ENCODE peak calls at places on chromosomes 4 and X, in four cellular contexts. One of them, this sample, is unnamed.

GRCh38 chr4:180932365-180933001 is 1310.7 kb upstream of the TENM3 start:
- DNase-seq in brain microvascular endothelial cell: no peak
- DNase-seq in suprapubic skin: no peak
- DNase-seq in dorsolateral prefrontal cortex: no peak
- DNase-seq in this sample: no peak

GRCh38 chr4:73709461-73710033 is 30.8 kb upstream of the CXCL8 start:
- DNase-seq in suprapubic skin: no peak
- DNase-seq in brain microvascular endothelial cell: no peak
- DNase-seq in dorsolateral prefrontal cortex: no peak
- DNase-seq in this sample: no peak

GRCh38 chrX:40107291-40108083 is 9.7 kb upstream of the BCOR start:
- DNase-seq in dorsolateral prefrontal cortex: peak; percentile 65
- DNase-seq in suprapubic skin: no peak
- DNase-seq in brain microvascular endothelial cell: no peak
- DNase-seq in this sample: peak; percentile 27

GRCh38 chrX:53483838-53484420 is 49.8 kb upstream of the HSD17B10 start:
- DNase-seq in dorsolateral prefrontal cortex: no peak
- DNase-seq in suprapubic skin: no peak
- DNase-seq in brain microvascular endothelial cell: no peak
- DNase-seq in this sample: no peak

GRCh38 chr4:62881901-62882300 is 1527.3 kb downstream of the TECRL start:
- DNase-seq in dorsolateral prefrontal cortex: no peak
- DNase-seq in suprapubic skin: no peak
- DNase-seq in brain microvascular endothelial cell: no peak
- DNase-seq in this sample: no peak

GRCh38 chr4:8182858-8183725 is 16.0 kb upstream of the SH3TC1 start:
- DNase-seq in suprapubic skin: no peak
- DNase-seq in brain microvascular endothelial cell: peak; percentile 73
- DNase-seq in dorsolateral prefrontal cortex: no peak
- DNase-seq in this sample: no peak

GRCh38 chr4:12499693-12500092 is 984.4 kb downstream of the RAB28 start:
- DNase-seq in suprapubic skin: no peak
- DNase-seq in dorsolateral prefrontal cortex: no peak
- DNase-seq in brain microvascular endothelial cell: no peak
- DNase-seq in this sample: no peak

GRCh38 chr4:182246401-182247205 is 3.4 kb downstream of the TENM3 start:
- DNase-seq in brain microvascular endothelial cell: no peak
- DNase-seq in suprapubic skin: no peak
- DNase-seq in dorsolateral prefrontal cortex: peak; percentile 64
- DNase-seq in this sample: no peak

GRCh38 chrX:13288671-13289070 is 31.2 kb downstream of the ATXN3L start:
- DNase-seq in dorsolateral prefrontal cortex: no peak
- DNase-seq in brain microvascular endothelial cell: no peak
- DNase-seq in suprapubic skin: no peak
- DNase-seq in this sample: no peak

GRCh38 chr4:189059996-189060570 is 880.6 kb upstream of the FRG1 start:
- DNase-seq in dorsolateral prefrontal cortex: no peak
- DNase-seq in suprapubic skin: no peak
- DNase-seq in brain microvascular endothelial cell: no peak
- DNase-seq in this sample: no peak

GRCh38 chr4:20395160-20395773 is 143.6 kb downstream of the SLIT2 start:
- DNase-seq in suprapubic skin: no peak
- DNase-seq in dorsolateral prefrontal cortex: no peak
- DNase-seq in brain microvascular endothelial cell: no peak
- DNase-seq in this sample: peak; percentile 22

GRCh38 chr4:46894841-46895240 is 14.2 kb downstream of the COX7B2 start:
- DNase-seq in suprapubic skin: no peak
- DNase-seq in brain microvascular endothelial cell: no peak
- DNase-seq in dorsolateral prefrontal cortex: no peak
- DNase-seq in this sample: no peak

GRCh38 chr4:77092832-77093800 is 17.3 kb upstream of the CCNI start:
- DNase-seq in suprapubic skin: no peak
- DNase-seq in brain microvascular endothelial cell: peak; percentile 26
- DNase-seq in dorsolateral prefrontal cortex: no peak
- DNase-seq in this sample: no peak

GRCh38 chr4:82758701-82759685 is 39.6 kb downstream of the SCD5 start:
- DNase-seq in dorsolateral prefrontal cortex: peak; percentile 51
- DNase-seq in suprapubic skin: no peak
- DNase-seq in brain microvascular endothelial cell: no peak
- DNase-seq in this sample: peak; percentile 43

GRCh38 chrX:17547658-17548057 is 172.7 kb downstream of the NHS start:
- DNase-seq in dorsolateral prefrontal cortex: no peak
- DNase-seq in brain microvascular endothelial cell: peak; percentile 89
- DNase-seq in suprapubic skin: no peak
- DNase-seq in this sample: no peak

GRCh38 chr4:138010639-138011038 is 231.5 kb downstream of the SLC7A11 start:
- DNase-seq in suprapubic skin: no peak
- DNase-seq in dorsolateral prefrontal cortex: no peak
- DNase-seq in brain microvascular endothelial cell: no peak
- DNase-seq in this sample: no peak

DNA sequence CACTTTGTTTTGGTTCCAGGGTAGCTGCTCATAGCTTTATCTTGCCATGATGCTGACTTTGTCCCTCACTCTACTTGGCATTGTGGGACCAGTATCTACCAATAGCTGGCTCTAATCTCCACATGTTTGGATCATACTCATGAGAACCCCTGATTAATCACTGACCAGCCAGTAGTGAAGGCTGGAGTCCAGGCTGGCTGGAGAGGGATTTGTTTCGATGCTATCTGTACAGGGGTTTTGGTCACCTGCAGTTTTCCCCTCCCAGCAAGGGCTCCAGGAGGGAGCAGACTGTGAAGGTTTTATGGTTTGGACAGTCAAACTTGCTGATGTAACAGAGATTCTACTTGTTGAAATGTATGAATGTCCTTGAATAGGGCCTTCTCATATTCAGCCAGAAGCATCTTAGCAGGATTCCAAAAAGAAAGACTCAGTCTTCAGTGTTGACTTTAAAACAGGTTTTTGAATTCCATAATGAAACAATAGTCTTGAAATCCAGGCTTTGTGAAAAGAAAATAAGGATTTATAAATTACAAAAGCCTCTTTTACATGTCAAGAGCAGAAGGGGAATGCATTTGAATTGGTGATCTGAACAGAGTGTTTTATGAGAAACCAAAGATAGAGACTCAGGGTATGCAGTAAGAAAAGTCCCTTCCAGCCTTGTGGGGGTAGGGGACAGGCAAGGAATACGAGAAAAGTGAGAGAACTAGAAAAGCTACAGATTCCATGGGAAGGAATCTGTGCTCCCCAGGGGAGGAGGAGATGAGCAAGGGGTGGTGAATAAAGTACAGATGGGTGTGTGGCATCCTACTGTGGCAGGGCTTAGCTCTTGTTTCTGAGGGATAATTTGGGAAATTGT is 103.1 kb upstream of the SHISA3 start:
- DNase-seq in dorsolateral prefrontal cortex: no peak
- DNase-seq in brain microvascular endothelial cell: no peak
- DNase-seq in suprapubic skin: no peak
- DNase-seq in this sample: no peak
- H3K27ac ChIP-seq in dorsolateral prefrontal cortex: no peak overlapping the region
- H3K27ac ChIP-seq in brain microvascular endothelial cell: no peak overlapping the region
- H3K27ac ChIP-seq in suprapubic skin: no peak overlapping the region
- H3K27ac ChIP-seq in this sample: no peak overlapping the region

DNA sequence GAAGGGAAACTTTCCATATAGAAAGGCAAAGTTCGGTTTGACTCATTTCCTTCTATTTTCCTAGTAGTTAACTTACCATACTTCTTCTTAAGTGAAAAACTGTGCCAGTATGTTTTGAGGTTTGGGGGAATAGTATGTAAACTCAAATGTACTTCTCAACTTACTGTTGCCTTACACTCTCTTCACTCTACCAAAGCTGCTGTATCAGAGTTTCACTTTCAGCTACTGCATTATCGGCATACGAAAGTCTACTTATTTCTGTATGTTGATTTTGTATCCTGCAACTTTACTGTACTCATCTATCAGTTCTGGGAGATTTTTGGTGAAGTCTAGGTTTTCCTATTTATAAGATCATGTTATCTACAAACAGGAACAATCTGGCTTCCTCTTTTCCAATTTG is 932.7 kb downstream of the FAT4 start:
- DNase-seq in suprapubic skin: no peak
- DNase-seq in brain microvascular endothelial cell: no peak
- DNase-seq in dorsolateral prefrontal cortex: no peak
- DNase-seq in this sample: no peak
- H3K27ac ChIP-seq in suprapubic skin: no peak overlapping the region
- H3K27ac ChIP-seq in brain microvascular endothelial cell: no peak overlapping the region
- H3K27ac ChIP-seq in dorsolateral prefrontal cortex: no peak overlapping the region
- H3K27ac ChIP-seq in this sample: no peak overlapping the region

GRCh38 chrX:1534321-1535168 is 2.4 kb downstream of the P2RY8 start:
- DNase-seq in brain microvascular endothelial cell: no peak
- DNase-seq in dorsolateral prefrontal cortex: no peak
- DNase-seq in suprapubic skin: no peak
- DNase-seq in this sample: no peak

GRCh38 chrX:1537031-1537715 is at the start of gene P2RY8:
- DNase-seq in brain microvascular endothelial cell: peak; percentile 28
- DNase-seq in dorsolateral prefrontal cortex: no peak
- DNase-seq in suprapubic skin: peak; percentile 79
- DNase-seq in this sample: peak; percentile 10

GRCh38 chrX:1535241-1536041 is 1.5 kb downstream of the P2RY8 start:
- DNase-seq in dorsolateral prefrontal cortex: no peak
- DNase-seq in brain microvascular endothelial cell: no peak
- DNase-seq in suprapubic skin: no peak
- DNase-seq in this sample: no peak

GRCh38 chrX:1533083-1533482 is 3.9 kb downstream of the P2RY8 start:
- DNase-seq in dorsolateral prefrontal cortex: no peak
- DNase-seq in suprapubic skin: no peak
- DNase-seq in brain microvascular endothelial cell: no peak
- DNase-seq in this sample: no peak

GRCh38 chrX:1536712-1537030 is 314 bp downstream of the P2RY8 start:
- DNase-seq in suprapubic skin: peak; percentile 35
- DNase-seq in dorsolateral prefrontal cortex: no peak
- DNase-seq in brain microvascular endothelial cell: no peak
- DNase-seq in this sample: no peak
- H3K27ac ChIP-seq in suprapubic skin: no peak overlapping the region
- H3K27ac ChIP-seq in dorsolateral prefrontal cortex: no peak overlapping the region
- H3K27ac ChIP-seq in brain microvascular endothelial cell: no peak overlapping the region
- H3K27ac ChIP-seq in this sample: no peak overlapping the region

GRCh38 chr4:40845136-40845910 is 95.6 kb downstream of the NSUN7 start:
- DNase-seq in brain microvascular endothelial cell: no peak
- DNase-seq in suprapubic skin: no peak
- DNase-seq in dorsolateral prefrontal cortex: no peak
- DNase-seq in this sample: peak; percentile 9

GRCh38 chr4:40848981-40849380 is 99.2 kb downstream of the NSUN7 start:
- DNase-seq in brain microvascular endothelial cell: no peak
- DNase-seq in suprapubic skin: no peak
- DNase-seq in dorsolateral prefrontal cortex: no peak
- DNase-seq in this sample: no peak

GRCh38 chr4:40850496-40850895 is 100.7 kb downstream of the NSUN7 start:
- DNase-seq in suprapubic skin: no peak
- DNase-seq in brain microvascular endothelial cell: no peak
- DNase-seq in dorsolateral prefrontal cortex: no peak
- DNase-seq in this sample: no peak

GRCh38 chr4:40846556-40846955 is 96.8 kb downstream of the NSUN7 start:
- DNase-seq in suprapubic skin: no peak
- DNase-seq in dorsolateral prefrontal cortex: no peak
- DNase-seq in brain microvascular endothelial cell: no peak
- DNase-seq in this sample: no peak

GRCh38 chr4:40848251-40848650 is 98.5 kb downstream of the NSUN7 start:
- DNase-seq in dorsolateral prefrontal cortex: no peak
- DNase-seq in suprapubic skin: no peak
- DNase-seq in brain microvascular endothelial cell: no peak
- DNase-seq in this sample: no peak
- H3K27ac ChIP-seq in dorsolateral prefrontal cortex: peak overlapping the region; percentile 40
- H3K27ac ChIP-seq in suprapubic skin: no peak overlapping the region
- H3K27ac ChIP-seq in brain microvascular endothelial cell: no peak overlapping the region
- H3K27ac ChIP-seq in this sample: peak overlapping the region; percentile 63

This sample was measured in substantia nigra.